ENCODE peak calls at places on chromosomes 5 and 9, in six cellular contexts. R is tibial artery, Y is pancreas, P is GM12878, T is fibroblast of lung, A is RWPE2. S is an unnamed sample. For H3K36me3, the result is how much of the 10 kb centered on the place peaks cover.

GRCh38 chr5:199821-200645 is 8.7 kb downstream of the LRRC14B start:
- DNase-seq in T (no peak), A (no peak), R (no peak), P (no peak), Y (no peak), S (no peak)

GRCh38 chr5:5182508-5183191 is 42.5 kb downstream of the ADAMTS16 start:
- DNase-seq in Y (no peak), R (no peak), T (no peak), P (no peak), A (no peak), S (no peak)

GRCh38 chr5:94103507-94104245 is 362.3 kb upstream of the POU5F2 start:
- DNase-seq in P (no peak), Y (no peak), A (no peak), T (no peak), R (no peak), S (no peak)

GRCh38 chr5:5421961-5422818 is at the start of gene ICE1:
- DNase-seq in P (peak), R (peak), A (peak), Y (peak), T (peak), S (peak)

GRCh38 chr9:12798066-12798770 is 23.4 kb downstream of the LURAP1L start:
- DNase-seq in Y (no peak), T (no peak), P (no peak), A (no peak), R (no peak), S (no peak)

GRCh38 chr5:59236996-59237395 is 654.1 kb downstream of the RAB3C start:
- DNase-seq in P (no peak), R (no peak), Y (no peak), A (no peak), T (peak), S (no peak)

GRCh38 chr5:96338089-96338488 is 95.0 kb downstream of the PCSK1 start:
- DNase-seq in T (no peak), P (no peak), A (no peak), R (no peak), Y (no peak), S (no peak)

GRCh38 chr9:134320195-134320885 is 5.9 kb upstream of the RXRA start:
- DNase-seq in T (no peak), Y (peak), R (peak), A (no peak), P (no peak), S (no peak)

GRCh38 chr5:159732220-159732619 is 184.1 kb upstream of the ADRA1B start:
- DNase-seq in T (no peak), P (no peak), Y (no peak), A (no peak), R (no peak), S (no peak)

GRCh38 chr9:29668732-29669131 is 2095.5 kb upstream of the C9orf72 start:
- DNase-seq in Y (no peak), R (no peak), P (no peak), T (no peak), A (no peak), S (no peak)

GRCh38 chr9:114155263-114155966 is at the start of gene COL27A1:
- DNase-seq in A (no peak), T (peak), Y (peak), R (peak), P (no peak), S (peak)

GRCh38 chr9:84072621-84073180 is 92.1 kb downstream of the RMI1 start:
- DNase-seq in Y (no peak), T (no peak), P (no peak), R (no peak), A (no peak), S (no peak)

GRCh38 chr5:73638344-73639095 is 12.5 kb downstream of the ARHGEF28 start:
- DNase-seq in P (no peak), R (no peak), A (no peak), T (peak), Y (no peak), S (no peak)

GRCh38 chr9:89579741-89580395 is 24.9 kb upstream of the GADD45G start:
- DNase-seq in R (no peak), P (no peak), T (no peak), A (no peak), Y (no peak), S (no peak)

GRCh38 chr5:157390924-157391297 is 69.1 kb upstream of the NIPAL4 start:
- DNase-seq in Y (no peak), R (no peak), P (no peak), A (no peak), T (no peak), S (no peak)

GRCh38 chr5:133483406-133484090 is 128.8 kb downstream of the FSTL4 start:
- DNase-seq in R (peak), A (no peak), Y (no peak), T (no peak), P (no peak), S (no peak)

GRCh38 chr5:14156611-14157493 is 13.7 kb downstream of the TRIO start:
- DNase-seq in P (peak), T (peak), R (no peak), A (no peak), Y (no peak), S (no peak)

GRCh38 chr5:14787801-14788579 is 83.6 kb downstream of the ANKH start:
- DNase-seq in A (no peak), P (no peak), Y (no peak), T (no peak), R (no peak), S (no peak)

GRCh38 chr9:33165263-33166151 is 1.6 kb downstream of the B4GALT1 start:
- DNase-seq in R (peak), A (no peak), P (peak), Y (no peak), T (peak), S (peak)

GRCh38 chr5:170538970-170539586 is 35.3 kb downstream of the KCNIP1 start:
- DNase-seq in T (no peak), Y (no peak), P (no peak), A (no peak), R (peak), S (no peak)

GRCh38 chr5:134906811-134907210 is 1.9 kb downstream of the PCBD2 start:
- DNase-seq in A (no peak), Y (no peak), R (no peak), P (no peak), T (no peak), S (no peak)

GRCh38 chr9:95880011-95880690 is 4.7 kb downstream of the ERCC6L2 start:
- DNase-seq in Y (no peak), R (no peak), P (no peak), T (peak), A (no peak), S (no peak)

GRCh38 chr5:168409601-168410458 is 76.4 kb upstream of the RARS1 start:
- DNase-seq in T (peak), Y (no peak), A (no peak), R (no peak), P (peak), S (no peak)

GRCh38 chr9:104984121-104984520 is 56.2 kb upstream of the ABCA1 start:
- DNase-seq in R (no peak), T (no peak), P (no peak), Y (no peak), A (no peak), S (no peak)

GRCh38 chr9:134625361-134626140 is 16.1 kb upstream of the COL5A1 start:
- DNase-seq in T (peak), Y (peak), A (peak), R (peak), P (no peak), S (no peak)

GRCh38 chr9:113997610-113998009 is 80.5 kb downstream of the AMBP start:
- DNase-seq in A (no peak), T (no peak), P (no peak), Y (no peak), R (no peak), S (no peak)

DNA sequence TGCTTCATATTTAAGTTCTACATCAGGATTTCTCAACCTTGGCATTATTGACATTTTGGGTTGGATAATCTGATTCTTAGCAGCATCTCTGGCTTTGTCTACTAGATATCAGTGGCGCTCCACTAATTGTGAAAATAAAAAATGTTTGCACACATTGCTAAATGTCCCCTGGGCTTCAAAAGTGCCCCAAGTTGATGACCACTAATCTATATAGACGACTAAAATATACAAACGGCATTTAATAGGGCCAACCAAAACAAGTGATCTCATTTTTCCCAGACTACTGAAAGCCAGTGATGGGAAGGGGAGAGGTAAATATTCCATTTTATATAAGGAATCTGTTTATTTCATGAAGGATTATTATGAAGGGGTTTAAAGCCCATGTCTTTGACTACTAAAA is 118.6 kb downstream of the HOMER1 start:
- DNase-seq in R (no peak), T (no peak), P (no peak), Y (no peak), A (no peak), S (no peak)
- H3K36me3 ChIP-seq in R (under half), T (under half), P (under half), Y (under half), A (under half), S (under half)

GRCh38 chr9:136779808-136780207 is 11.3 kb upstream of the TMEM141 start:
- DNase-seq in Y (no peak), A (no peak), P (no peak), T (no peak), R (no peak), S (no peak)

GRCh38 chr9:136775191-136775590 is 10.9 kb upstream of the LCN15 start:
- DNase-seq in Y (peak), P (no peak), A (peak), T (no peak), R (no peak), S (no peak)

GRCh38 chr9:136774416-136775045 is 10.2 kb upstream of the LCN15 start:
- DNase-seq in Y (peak), A (peak), P (no peak), T (no peak), R (no peak), S (no peak)

GRCh38 chr9:136777359-136777758 is 13.0 kb upstream of the LCN15 start:
- DNase-seq in T (no peak), R (no peak), P (no peak), Y (no peak), A (no peak), S (no peak)

DNA sequence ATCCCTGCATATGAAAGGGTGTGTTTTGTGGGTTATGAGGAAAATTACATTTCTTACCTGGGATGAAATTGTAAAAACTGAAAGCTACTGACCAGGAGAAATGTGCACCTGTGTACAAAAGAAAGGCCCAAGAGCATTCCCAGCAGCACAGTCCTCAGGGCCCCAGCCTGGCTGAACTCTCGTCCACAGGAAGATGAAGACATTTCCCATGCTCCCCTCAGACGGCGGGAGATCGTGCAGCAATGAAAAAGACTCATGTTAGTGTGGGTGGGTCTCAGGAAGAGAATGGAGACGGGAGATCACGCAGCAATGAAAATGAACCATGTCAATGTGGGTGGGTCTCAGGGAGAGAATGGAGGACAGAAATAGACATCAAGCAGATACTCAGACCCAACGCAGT is 12.6 kb upstream of the LCN15 start:
- DNase-seq in P (no peak), R (no peak), Y (no peak), A (no peak), T (no peak), S (no peak)
- H3K27ac ChIP-seq in P (no peak), R (no peak), Y (no peak), A (no peak), T (no peak), S (no peak)

GRCh38 chr9:128409450-128409849 is 11.2 kb upstream of the CERCAM start:
- DNase-seq in P (no peak), Y (no peak), T (no peak), R (no peak), A (no peak), S (no peak)

GRCh38 chr9:128411373-128412119 is 9.1 kb upstream of the CERCAM start:
- DNase-seq in R (no peak), A (no peak), Y (no peak), T (no peak), P (no peak), S (no peak)

GRCh38 chr9:128414461-128414860 is 6.2 kb upstream of the CERCAM start:
- DNase-seq in P (no peak), R (no peak), A (no peak), T (no peak), Y (no peak), S (no peak)

GRCh38 chr9:128409998-128410397 is 10.7 kb upstream of the CERCAM start:
- DNase-seq in R (no peak), P (no peak), T (peak), Y (no peak), A (no peak), S (no peak)

DNA sequence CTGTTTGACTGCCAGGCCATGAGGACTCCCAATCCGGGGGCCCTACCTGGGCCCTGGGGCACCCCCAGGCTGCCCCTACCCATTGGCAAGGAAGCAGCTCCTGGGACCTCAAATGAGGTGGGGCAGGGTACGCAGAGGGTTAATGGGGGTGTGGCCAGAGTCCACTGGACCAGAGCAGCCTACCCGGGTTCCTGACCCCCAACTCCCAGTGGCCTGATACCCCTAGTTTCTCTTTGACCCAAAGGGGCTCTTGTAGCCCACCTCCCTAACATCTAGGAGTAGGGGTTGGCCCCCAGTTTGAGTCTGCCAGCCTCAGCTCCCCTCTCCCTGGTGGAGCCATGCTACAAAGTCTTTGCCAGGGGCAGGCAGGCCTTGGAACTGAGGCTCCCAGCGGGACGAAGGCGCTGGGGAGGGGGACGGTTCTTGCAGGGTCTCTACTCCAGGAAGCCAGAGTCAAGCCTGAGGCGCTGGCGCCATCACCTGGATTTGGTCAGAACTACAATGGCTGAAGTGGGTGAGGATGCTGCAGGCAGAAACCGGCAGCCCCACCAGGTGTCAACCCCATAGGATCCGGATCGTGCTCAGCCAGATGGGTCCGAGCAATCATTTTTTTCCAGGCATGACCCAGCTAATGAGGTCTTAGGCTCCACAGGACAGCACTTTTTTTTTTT is 8.4 kb upstream of the CERCAM start:
- DNase-seq in A (no peak), Y (peak), R (no peak), P (no peak), T (peak), S (no peak)
- TF ChIP-seq CTCF in A (peak), Y (no peak), R (peak), P (peak), T (peak), S (peak)

GRCh38 chr5:90689064-90689463 is 130.5 kb downstream of the ADGRV1 start:
- DNase-seq in A (no peak), P (no peak), R (no peak), Y (no peak), T (no peak), S (no peak)
- H3K36me3 ChIP-seq in A (under half), P (under half), R (under half), Y (under half), T (under half), S (under half)

GRCh38 chr9:4983541-4984165 is 1.4 kb upstream of the JAK2 start:
- DNase-seq in R (no peak), Y (no peak), T (no peak), A (no peak), P (no peak), S (no peak)

GRCh38 chr9:4982720-4983482 is 2.2 kb upstream of the JAK2 start:
- DNase-seq in R (no peak), P (no peak), A (no peak), Y (no peak), T (no peak), S (no peak)

GRCh38 chr9:4984171-4984570 is 901 bp upstream of the JAK2 start:
- DNase-seq in A (no peak), Y (no peak), R (no peak), T (no peak), P (no peak), S (no peak)

GRCh38 chr9:4979224-4979623 is 5.8 kb upstream of the JAK2 start:
- DNase-seq in Y (no peak), R (no peak), P (no peak), A (no peak), T (peak), S (no peak)

GRCh38 chr9:4980046-4980727 is 4.9 kb upstream of the JAK2 start:
- DNase-seq in P (no peak), T (peak), R (no peak), A (no peak), Y (no peak), S (no peak)
- H3K27ac ChIP-seq in P (peak), T (no peak), R (no peak), A (no peak), Y (no peak), S (no peak)

S was measured in gastrocnemius medialis.